ENCODE peak calls at places on chromosomes 4 and X, in four cellular contexts. Z is caudate nucleus, G is GM12865, D is NCI-H524. W is an unnamed sample.

GRCh38 chr4:112183252-112183651 is 38.0 kb downstream of the FAM241A start:
- DNase-seq in D (no peak), G (peak), Z (no peak), W (peak)

GRCh38 chr4:98903561-98903960 is 25.4 kb downstream of the EIF4E start:
- DNase-seq in G (no peak), Z (no peak), D (no peak), W (no peak)

GRCh38 chr4:23706972-23707676 is 182.7 kb downstream of the PPARGC1A start:
- DNase-seq in D (no peak), G (no peak), Z (no peak), W (no peak)

GRCh38 chrX:78102100-78102499 is 1.9 kb upstream of the PGK1 start:
- DNase-seq in G (no peak), Z (no peak), D (no peak), W (peak)

GRCh38 chr4:80201326-80202151 is 4.2 kb downstream of the PRDM8 start:
- DNase-seq in D (no peak), Z (no peak), G (peak), W (no peak)

GRCh38 chr4:10590896-10591295 is 93.7 kb downstream of the CLNK start:
- DNase-seq in D (no peak), Z (no peak), G (no peak), W (no peak)

GRCh38 chrX:7272301-7272700 is 124.3 kb upstream of the PUDP start:
- DNase-seq in Z (no peak), D (no peak), G (no peak), W (no peak)

GRCh38 chr4:1866095-1866755 is 5.0 kb upstream of the NSD2 start:
- DNase-seq in D (no peak), Z (no peak), G (no peak), W (no peak)

GRCh38 chr4:40254961-40255721 is 58.3 kb downstream of the RHOH start:
- DNase-seq in G (no peak), Z (no peak), D (no peak), W (peak)

GRCh38 chr4:70838972-70839536 is 636 bp downstream of the GRSF1 start:
- DNase-seq in G (peak), D (peak), Z (peak), W (peak)

GRCh38 chrX:19772759-19773623 is 114.4 kb downstream of the SH3KBP1 start:
- DNase-seq in Z (no peak), G (peak), D (no peak), W (no peak)

GRCh38 chr4:2796261-2797187 is 3.6 kb downstream of the SH3BP2 start:
- DNase-seq in D (no peak), G (no peak), Z (no peak), W (peak)

GRCh38 chr4:184644553-184645307 is 4.5 kb downstream of the CASP3 start:
- DNase-seq in D (no peak), Z (no peak), G (no peak), W (peak)

GRCh38 chrX:134431894-134432293 is 28.1 kb upstream of the HPRT1 start:
- DNase-seq in Z (no peak), D (no peak), G (peak), W (no peak)

GRCh38 chr4:140102406-140102805 is 51.6 kb downstream of the MAML3 start:
- DNase-seq in G (no peak), Z (no peak), D (no peak), W (no peak)

GRCh38 chr4:69986663-69987062 is 9.1 kb upstream of the STATH start:
- DNase-seq in Z (no peak), D (no peak), G (no peak), W (no peak)

GRCh38 chr4:138242076-138242829 is at the start of gene SLC7A11:
- DNase-seq in G (peak), D (no peak), Z (peak), W (peak)

GRCh38 chrX:53320543-53321215 is 39.3 kb upstream of the IQSEC2 start:
- DNase-seq in G (no peak), Z (no peak), D (no peak), W (no peak)

GRCh38 chr4:5863461-5864113 is 29.3 kb downstream of the CRMP1 start:
- DNase-seq in G (peak), D (no peak), Z (peak), W (peak)

GRCh38 chrX:13691845-13692334 is 3.0 kb downstream of the RAB9A start:
- DNase-seq in G (peak), D (no peak), Z (no peak), W (no peak)

GRCh38 chr4:3224971-3225850 is 23.7 kb upstream of the MSANTD1 start:
- DNase-seq in D (no peak), Z (no peak), G (no peak), W (no peak)

GRCh38 chr4:152032722-152033131 is 271.9 kb upstream of the GATB start:
- DNase-seq in Z (no peak), D (no peak), G (no peak), W (no peak)

GRCh38 chrX:65587616-65588526 is 53.3 kb upstream of the LAS1L start:
- DNase-seq in D (no peak), G (no peak), Z (peak), W (peak)

GRCh38 chr4:79851625-79852304 is 221.3 kb downstream of the ANTXR2 start:
- DNase-seq in D (no peak), Z (no peak), G (no peak), W (no peak)

GRCh38 chr4:113331811-113332210 is 282.4 kb downstream of the ANK2 start:
- DNase-seq in D (no peak), Z (no peak), G (no peak), W (no peak)

GRCh38 chr4:74540193-74540592 is 95.3 kb downstream of the AREG start:
- DNase-seq in D (no peak), Z (no peak), G (no peak), W (no peak)

GRCh38 chr4:97845758-97846157 is 297.5 kb downstream of the STPG2 start:
- DNase-seq in Z (no peak), G (no peak), D (no peak), W (no peak)

GRCh38 chrX:153755136-153755535 is 8.9 kb upstream of the PLXNB3 start:
- DNase-seq in D (no peak), Z (no peak), G (no peak), W (no peak)

GRCh38 chrX:42020225-42020624 is 96.9 kb upstream of the CASK start:
- DNase-seq in G (no peak), D (no peak), Z (no peak), W (no peak)

GRCh38 chrX:103376118-103376978 is at the start of gene BEX3:
- DNase-seq in Z (peak), G (peak), D (peak), W (peak)

GRCh38 chrX:154732421-154733071 is 18.3 kb downstream of the GAB3 start:
- DNase-seq in G (no peak), Z (no peak), D (no peak), W (no peak)

GRCh38 chr4:52243367-52243766 is 192.3 kb downstream of the SPATA18 start:
- DNase-seq in G (no peak), Z (no peak), D (no peak), W (no peak)

GRCh38 chr4:174550541-174550940 is 28.3 kb upstream of the HPGD start:
- DNase-seq in Z (no peak), G (no peak), D (no peak), W (no peak)

GRCh38 chr4:39514888-39515401 is 12.3 kb downstream of the UGDH start:
- DNase-seq in G (no peak), D (no peak), Z (no peak), W (peak)

GRCh38 chr4:124499266-124499665 is 213.3 kb downstream of the ANKRD50 start:
- DNase-seq in Z (no peak), G (no peak), D (no peak), W (no peak)

GRCh38 chr4:48570646-48571220 is 80.7 kb downstream of the ZAR1 start:
- DNase-seq in G (no peak), D (no peak), Z (no peak), W (no peak)

GRCh38 chrX:104324871-104325585 is 70.3 kb upstream of the ESX1 start:
- DNase-seq in D (no peak), G (no peak), Z (no peak), W (no peak)

W was measured in H4.